ENCODE peak calls at places on chromosomes 6 and 20, in ten cellular contexts. J is body of pancreas; D is activated CD8-positive, alpha-beta T cell treated with anti-CD3 and anti-CD28 coated beads, Interleukin-2, amount 10 ng/mL, durations not matched to agents 7 days and 5 days; T is stimulated activated CD4-positive, alpha-beta T cell treated with anti-CD3 and anti-CD28 coated beads, Interleukin-4, amount 100 ng/mL, for 48 hours; L is G401; K is IMR-90; R is left cardiac atrium; X is ecto neural progenitor cell; O is H54; H is fibroblast of lung. W is an unnamed sample.

GRCh38 chr6:25186919-25187318 is 92.3 kb upstream of the CARMIL1 start:
- DNase-seq in J (no peak), D (no peak), T (no peak), L (no peak), K (no peak), R (no peak), X (no peak), O (no peak), H (no peak), W (no peak)

GRCh38 chr6:39791850-39792500 is at the start of gene DAAM2:
- DNase-seq in J (peak; percentile 67), D (no peak), T (no peak), L (no peak), K (peak; percentile 41), R (peak; percentile 68), X (peak; percentile 75), O (no peak), H (peak; percentile 49), W (no peak)

GRCh38 chr6:155782320-155782730 is 326.7 kb upstream of the NOX3 start:
- DNase-seq in J (peak; percentile 25), D (no peak), T (no peak), L (no peak), K (peak; percentile 99), R (no peak), X (no peak), O (peak; percentile 5), H (peak; percentile 70), W (no peak)

GRCh38 chr6:5084787-5085637 is at the start of gene PPP1R3G:
- DNase-seq in J (peak; percentile 17), D (peak; percentile 24), T (no peak), L (no peak), K (peak; percentile 65), R (peak; percentile 63), X (no peak), O (peak; percentile 44), H (peak; percentile 70), W (no peak)

GRCh38 chr6:70337379-70338073 is 34.6 kb upstream of the COL9A1 start:
- DNase-seq in J (no peak), D (no peak), T (no peak), L (no peak), K (no peak), R (no peak), X (no peak), O (no peak), H (no peak), W (no peak)

GRCh38 chr6:23413327-23414203 is 712.5 kb upstream of the NRSN1 start:
- DNase-seq in J (no peak), D (no peak), T (no peak), L (no peak), K (peak; percentile 66), R (no peak), X (no peak), O (no peak), H (peak; percentile 25), W (no peak)

GRCh38 chr6:138234363-138234762 is 16.1 kb upstream of the PBOV1 start:
- DNase-seq in J (no peak), D (no peak), T (no peak), L (no peak), K (no peak), R (no peak), X (no peak), O (no peak), H (no peak), W (no peak)

GRCh38 chr6:68778356-68779020 is 143.4 kb downstream of the ADGRB3 start:
- DNase-seq in J (peak; percentile 2), D (no peak), T (no peak), L (peak; percentile 96), K (peak; percentile 7), R (no peak), X (peak; percentile 48), O (peak; percentile 4), H (peak; percentile 88), W (no peak)

GRCh38 chr6:107579413-107579812 is 89.5 kb downstream of the SOBP start:
- DNase-seq in J (no peak), D (no peak), T (no peak), L (no peak), K (no peak), R (no peak), X (no peak), O (no peak), H (no peak), W (no peak)

GRCh38 chr6:96913621-96914020 is 10.9 kb upstream of the KLHL32 start:
- DNase-seq in J (no peak), D (no peak), T (no peak), L (no peak), K (no peak), R (no peak), X (no peak), O (no peak), H (no peak), W (no peak)

GRCh38 chr6:145271601-145272000 is 463.7 kb downstream of the EPM2A start:
- DNase-seq in J (no peak), D (no peak), T (no peak), L (no peak), K (no peak), R (no peak), X (no peak), O (no peak), H (no peak), W (no peak)

GRCh38 chr20:19659468-19659867 is 98.6 kb upstream of the RIN2 start:
- DNase-seq in J (peak; percentile 5), D (no peak), T (no peak), L (no peak), K (no peak), R (no peak), X (no peak), O (no peak), H (no peak), W (no peak)

GRCh38 chr20:18623156-18623555 is 35.3 kb downstream of the DTD1 start:
- DNase-seq in J (no peak), D (no peak), T (no peak), L (no peak), K (no peak), R (no peak), X (no peak), O (no peak), H (no peak), W (no peak)

GRCh38 chr6:105243487-105243886 is 63.7 kb upstream of the POPDC3 start:
- DNase-seq in J (no peak), D (no peak), T (no peak), L (no peak), K (peak; percentile 50), R (no peak), X (no peak), O (no peak), H (peak; percentile 30), W (no peak)

GRCh38 chr6:77450924-77451323 is 12.4 kb downstream of the HTR1B start:
- DNase-seq in J (no peak), D (no peak), T (no peak), L (no peak), K (peak; percentile 59), R (no peak), X (no peak), O (no peak), H (peak; percentile 44), W (no peak)

GRCh38 chr6:49001856-49002255 is 461.2 kb downstream of the MMUT start:
- DNase-seq in J (no peak), D (no peak), T (no peak), L (peak; percentile 95), K (peak; percentile 35), R (no peak), X (no peak), O (no peak), H (peak; percentile 19), W (no peak)

GRCh38 chr6:324729-325125 is 32.4 kb downstream of the DUSP22 start:
- DNase-seq in J (no peak), D (no peak), T (no peak), L (no peak), K (no peak), R (no peak), X (no peak), O (no peak), H (no peak), W (no peak)

GRCh38 chr6:131410785-131411184 is 162.2 kb upstream of the ARG1 start:
- DNase-seq in J (no peak), D (no peak), T (no peak), L (no peak), K (no peak), R (no peak), X (no peak), O (no peak), H (no peak), W (no peak)

GRCh38 chr6:150373260-150373701 is 4.5 kb downstream of the IYD start:
- DNase-seq in J (no peak), D (no peak), T (no peak), L (peak; percentile 6), K (no peak), R (peak; percentile 28), X (no peak), O (no peak), H (peak; percentile 38), W (no peak)

GRCh38 chr6:145895802-145896201 is 68.4 kb downstream of the SHPRH start:
- DNase-seq in J (no peak), D (no peak), T (no peak), L (no peak), K (peak; percentile 28), R (no peak), X (no peak), O (no peak), H (peak; percentile 51), W (no peak)

GRCh38 chr20:37276494-37277252 is 12.8 kb upstream of the MANBAL start:
- DNase-seq in J (peak; percentile 74), D (peak; percentile 38), T (no peak), L (no peak), K (peak; percentile 94), R (peak; percentile 39), X (no peak), O (no peak), H (peak; percentile 95), W (no peak)

GRCh38 chr20:19835533-19836222 is 77.6 kb downstream of the RIN2 start:
- DNase-seq in J (no peak), D (no peak), T (no peak), L (peak; percentile 76), K (no peak), R (no peak), X (no peak), O (no peak), H (no peak), W (no peak)

GRCh38 chr6:129920103-129920798 is 59.1 kb upstream of the TMEM244 start:
- DNase-seq in J (no peak), D (no peak), T (no peak), L (no peak), K (peak; percentile 48), R (no peak), X (no peak), O (no peak), H (no peak), W (no peak)

GRCh38 chr6:22569281-22570184 is at the start of gene HDGFL1:
- DNase-seq in J (no peak), D (no peak), T (no peak), L (no peak), K (no peak), R (no peak), X (no peak), O (no peak), H (no peak), W (no peak)

GRCh38 chr6:38259736-38260135 is 380.0 kb downstream of the BTBD9 start:
- DNase-seq in J (no peak), D (no peak), T (no peak), L (no peak), K (peak; percentile 87), R (no peak), X (no peak), O (peak; percentile 26), H (peak; percentile 53), W (no peak)

GRCh38 chr6:108914235-108915022 is 66.2 kb downstream of the ARMC2 start:
- DNase-seq in J (peak; percentile 15), D (peak; percentile 54), T (peak; percentile 39), L (no peak), K (peak; percentile 20), R (no peak), X (peak; percentile 53), O (peak; percentile 14), H (peak; percentile 51), W (peak; percentile 45)

GRCh38 chr6:19731286-19731685 is 105.9 kb upstream of the ID4 start:
- DNase-seq in J (no peak), D (no peak), T (no peak), L (no peak), K (peak; percentile 93), R (no peak), X (no peak), O (peak; percentile 27), H (peak; percentile 80), W (no peak)

GRCh38 chr6:53042112-53042511 is 23.1 kb upstream of the FBXO9 start:
- DNase-seq in J (no peak), D (no peak), T (no peak), L (no peak), K (peak; percentile 95), R (no peak), X (no peak), O (peak; percentile 28), H (peak; percentile 96), W (no peak)